ENCODE peak calls at places on chromosomes 12 and 14, in six cellular contexts. One of them, this sample, is unnamed.

GRCh38 chr12:32920506-32921085 is 24.0 kb upstream of the PKP2 start:
- DNase-seq in kidney: no peak
- DNase-seq in A172: peak
- DNase-seq in LHCN-M2: peak
- DNase-seq in M059J: peak
- DNase-seq in foreskin keratinocyte: peak
- DNase-seq in this sample: no peak

GRCh38 chr12:6533653-6534157 is 612 bp upstream of the GAPDH start:
- DNase-seq in kidney: peak
- DNase-seq in foreskin keratinocyte: peak
- DNase-seq in A172: peak
- DNase-seq in M059J: peak
- DNase-seq in LHCN-M2: peak
- DNase-seq in this sample: peak

GRCh38 chr12:51395283-51396230 is 4.4 kb upstream of the GALNT6 start:
- DNase-seq in M059J: no peak
- DNase-seq in A172: no peak
- DNase-seq in LHCN-M2: no peak
- DNase-seq in kidney: no peak
- DNase-seq in foreskin keratinocyte: no peak
- DNase-seq in this sample: no peak

GRCh38 chr14:80135305-80136088 is 75.8 kb downstream of the DIO2 start:
- DNase-seq in foreskin keratinocyte: peak
- DNase-seq in kidney: no peak
- DNase-seq in M059J: no peak
- DNase-seq in LHCN-M2: no peak
- DNase-seq in A172: no peak
- DNase-seq in this sample: no peak

GRCh38 chr14:26323781-26324363 is 274.0 kb downstream of the NOVA1 start:
- DNase-seq in M059J: no peak
- DNase-seq in foreskin keratinocyte: no peak
- DNase-seq in A172: no peak
- DNase-seq in kidney: no peak
- DNase-seq in LHCN-M2: no peak
- DNase-seq in this sample: no peak

GRCh38 chr14:77270361-77271112 is 469 bp downstream of the NGB start:
- DNase-seq in foreskin keratinocyte: peak
- DNase-seq in LHCN-M2: no peak
- DNase-seq in M059J: no peak
- DNase-seq in A172: no peak
- DNase-seq in kidney: no peak
- DNase-seq in this sample: no peak

GRCh38 chr14:90755661-90756304 is 60.4 kb downstream of the TTC7B start:
- DNase-seq in LHCN-M2: peak
- DNase-seq in M059J: peak
- DNase-seq in A172: no peak
- DNase-seq in kidney: no peak
- DNase-seq in foreskin keratinocyte: no peak
- DNase-seq in this sample: no peak

GRCh38 chr12:116332705-116333380 is 55.4 kb upstream of the MED13L start:
- DNase-seq in M059J: peak
- DNase-seq in A172: peak
- DNase-seq in foreskin keratinocyte: peak
- DNase-seq in kidney: no peak
- DNase-seq in LHCN-M2: no peak
- DNase-seq in this sample: no peak

GRCh38 chr14:28375295-28375694 is 391.3 kb upstream of the FOXG1 start:
- DNase-seq in M059J: peak
- DNase-seq in A172: no peak
- DNase-seq in LHCN-M2: no peak
- DNase-seq in kidney: no peak
- DNase-seq in foreskin keratinocyte: peak
- DNase-seq in this sample: peak

GRCh38 chr12:75979181-75979580 is 52.4 kb downstream of the PHLDA1 start:
- DNase-seq in kidney: no peak
- DNase-seq in foreskin keratinocyte: peak
- DNase-seq in LHCN-M2: peak
- DNase-seq in A172: peak
- DNase-seq in M059J: peak
- DNase-seq in this sample: peak

GRCh38 chr12:31215521-31216232 is 110.3 kb downstream of the SINHCAF start:
- DNase-seq in kidney: no peak
- DNase-seq in M059J: no peak
- DNase-seq in LHCN-M2: no peak
- DNase-seq in foreskin keratinocyte: peak
- DNase-seq in A172: no peak
- DNase-seq in this sample: no peak

GRCh38 chr12:52268212-52268611 is 6.2 kb upstream of the KRT86 start:
- DNase-seq in A172: no peak
- DNase-seq in M059J: peak
- DNase-seq in kidney: no peak
- DNase-seq in LHCN-M2: peak
- DNase-seq in foreskin keratinocyte: no peak
- DNase-seq in this sample: no peak

GRCh38 chr14:64410084-64410774 is 22.1 kb downstream of the MTHFD1 start:
- DNase-seq in foreskin keratinocyte: peak
- DNase-seq in A172: peak
- DNase-seq in M059J: peak
- DNase-seq in LHCN-M2: peak
- DNase-seq in kidney: no peak
- DNase-seq in this sample: peak

GRCh38 chr12:19850341-19851065 is 411.2 kb downstream of the AEBP2 start:
- DNase-seq in foreskin keratinocyte: no peak
- DNase-seq in LHCN-M2: no peak
- DNase-seq in M059J: peak
- DNase-seq in A172: no peak
- DNase-seq in kidney: no peak
- DNase-seq in this sample: no peak

GRCh38 chr12:48946206-48946605 is 11.1 kb downstream of the ARF3 start:
- DNase-seq in M059J: no peak
- DNase-seq in LHCN-M2: no peak
- DNase-seq in foreskin keratinocyte: no peak
- DNase-seq in kidney: no peak
- DNase-seq in A172: no peak
- DNase-seq in this sample: no peak

GRCh38 chr12:52521581-52522266 is 1.5 kb upstream of the KRT5 start:
- DNase-seq in kidney: no peak
- DNase-seq in A172: no peak
- DNase-seq in foreskin keratinocyte: peak
- DNase-seq in LHCN-M2: peak
- DNase-seq in M059J: peak
- DNase-seq in this sample: peak

GRCh38 chr12:109182041-109182839 is 65.9 kb downstream of the ACACB start:
- DNase-seq in M059J: peak
- DNase-seq in foreskin keratinocyte: peak
- DNase-seq in kidney: no peak
- DNase-seq in LHCN-M2: no peak
- DNase-seq in A172: peak
- DNase-seq in this sample: no peak

GRCh38 chr14:77761205-77761931 is 412 bp upstream of the SNW1 start:
- DNase-seq in M059J: peak
- DNase-seq in foreskin keratinocyte: no peak
- DNase-seq in A172: peak
- DNase-seq in LHCN-M2: peak
- DNase-seq in kidney: no peak
- DNase-seq in this sample: peak

GRCh38 chr12:124396544-124397398 is 101.9 kb downstream of the RFLNA start:
- DNase-seq in M059J: no peak
- DNase-seq in A172: no peak
- DNase-seq in kidney: peak
- DNase-seq in foreskin keratinocyte: no peak
- DNase-seq in LHCN-M2: no peak
- DNase-seq in this sample: no peak

GRCh38 chr12:130765186-130765659 is 49.1 kb upstream of the RIMBP2 start:
- DNase-seq in LHCN-M2: peak
- DNase-seq in A172: no peak
- DNase-seq in foreskin keratinocyte: peak
- DNase-seq in M059J: peak
- DNase-seq in kidney: no peak
- DNase-seq in this sample: peak

GRCh38 chr14:92693998-92694780 is 54.2 kb downstream of the LGMN start:
- DNase-seq in M059J: no peak
- DNase-seq in kidney: no peak
- DNase-seq in LHCN-M2: no peak
- DNase-seq in foreskin keratinocyte: no peak
- DNase-seq in A172: no peak
- DNase-seq in this sample: no peak

GRCh38 chr12:75704664-75705063 is 193.3 kb upstream of the KRR1 start:
- DNase-seq in M059J: peak
- DNase-seq in LHCN-M2: no peak
- DNase-seq in A172: no peak
- DNase-seq in foreskin keratinocyte: no peak
- DNase-seq in kidney: no peak
- DNase-seq in this sample: no peak

GRCh38 chr14:61419201-61419600 is 97.8 kb downstream of the PRKCH start:
- DNase-seq in kidney: no peak
- DNase-seq in M059J: no peak
- DNase-seq in A172: no peak
- DNase-seq in foreskin keratinocyte: no peak
- DNase-seq in LHCN-M2: no peak
- DNase-seq in this sample: no peak

GRCh38 chr14:86938356-86938755 is 1054.6 kb downstream of the GALC start:
- DNase-seq in A172: no peak
- DNase-seq in kidney: no peak
- DNase-seq in LHCN-M2: no peak
- DNase-seq in M059J: no peak
- DNase-seq in foreskin keratinocyte: no peak
- DNase-seq in this sample: no peak

GRCh38 chr12:47747115-47747514 is 11.6 kb downstream of the RAPGEF3 start:
- DNase-seq in M059J: no peak
- DNase-seq in foreskin keratinocyte: no peak
- DNase-seq in LHCN-M2: no peak
- DNase-seq in A172: no peak
- DNase-seq in kidney: no peak
- DNase-seq in this sample: no peak

GRCh38 chr14:99257673-99258221 is 14.2 kb downstream of the BCL11B start:
- DNase-seq in A172: no peak
- DNase-seq in M059J: no peak
- DNase-seq in kidney: no peak
- DNase-seq in foreskin keratinocyte: no peak
- DNase-seq in LHCN-M2: no peak
- DNase-seq in this sample: no peak

GRCh38 chr14:64953310-64953654 is 10.7 kb upstream of the GPX2 start:
- DNase-seq in M059J: no peak
- DNase-seq in kidney: peak
- DNase-seq in A172: no peak
- DNase-seq in foreskin keratinocyte: no peak
- DNase-seq in LHCN-M2: no peak
- DNase-seq in this sample: no peak

GRCh38 chr12:123083661-123084571 is 67.0 kb downstream of the PITPNM2 start:
- DNase-seq in LHCN-M2: no peak
- DNase-seq in kidney: no peak
- DNase-seq in M059J: no peak
- DNase-seq in foreskin keratinocyte: no peak
- DNase-seq in A172: no peak
- DNase-seq in this sample: no peak

GRCh38 chr12:9083793-9084192 is 31.9 kb downstream of the A2M start:
- DNase-seq in foreskin keratinocyte: no peak
- DNase-seq in kidney: no peak
- DNase-seq in A172: no peak
- DNase-seq in M059J: no peak
- DNase-seq in LHCN-M2: no peak
- DNase-seq in this sample: no peak

This sample was measured in H4.